ENCODE peak calls at places on chromosomes 3 and 15, in five cellular contexts. E is testis, M is H1, L is A549, N is Peyer's patch. O is an unnamed sample.

GRCh38 chr3:157152438-157152837 is 7.5 kb downstream of the CCNL1 start:
- DNase-seq in N (no peak), L (no peak), E (no peak), M (no peak), O (no peak)

GRCh38 chr3:174377684-174378083 is 481.4 kb upstream of the NAALADL2 start:
- DNase-seq in L (no peak), M (no peak), N (no peak), E (no peak), O (no peak)

GRCh38 chr3:64575211-64575844 is 112.5 kb downstream of the ADAMTS9 start:
- DNase-seq in M (no peak), N (no peak), E (no peak), L (peak), O (no peak)

GRCh38 chr3:72088486-72089025 is 303.6 kb upstream of the PROK2 start:
- DNase-seq in L (peak), E (no peak), N (no peak), M (no peak), O (no peak)

GRCh38 chr3:156642750-156643728 is 31.4 kb upstream of the TIPARP start:
- DNase-seq in N (no peak), L (no peak), E (no peak), M (no peak), O (no peak)

GRCh38 chr3:22315925-22316324 is 564.9 kb upstream of the ZNF385D start:
- DNase-seq in E (no peak), N (no peak), L (no peak), M (no peak), O (no peak)

GRCh38 chr3:33007776-33008175 is 56.3 kb downstream of the CCR4 start:
- DNase-seq in L (no peak), E (no peak), M (no peak), N (no peak), O (no peak)

GRCh38 chr3:31181661-31182060 is 287.2 kb upstream of the GADL1 start:
- DNase-seq in E (no peak), N (no peak), M (no peak), L (no peak), O (no peak)

GRCh38 chr3:41411065-41411464 is 211.8 kb downstream of the CTNNB1 start:
- DNase-seq in L (no peak), N (no peak), E (no peak), M (no peak), O (no peak)

GRCh38 chr3:185954366-185954723 is 16.5 kb upstream of the TRA2B start:
- DNase-seq in N (no peak), L (no peak), E (no peak), M (no peak), O (no peak)

GRCh38 chr3:151789853-151790463 is 24.0 kb upstream of the AADAC start:
- DNase-seq in N (no peak), L (no peak), E (no peak), M (no peak), O (no peak)

GRCh38 chr3:127671523-127672428 is 976 bp upstream of the ABTB1 start:
- DNase-seq in M (peak), E (no peak), L (no peak), N (peak), O (no peak)

GRCh38 chr3:157475921-157476395 is 27.3 kb downstream of the VEPH1 start:
- DNase-seq in N (no peak), E (no peak), L (peak), M (no peak), O (no peak)

GRCh38 chr3:115961390-115961789 is 338.1 kb downstream of the GAP43 start:
- DNase-seq in M (no peak), E (no peak), L (no peak), N (no peak), O (no peak)

GRCh38 chr3:117524890-117525289 is 815.3 kb downstream of the TUSC7 start:
- DNase-seq in L (no peak), E (no peak), N (no peak), M (no peak), O (no peak)

GRCh38 chr3:124467980-124468902 is 262.0 kb upstream of the UMPS start:
- DNase-seq in N (peak), M (peak), L (peak), E (peak), O (peak)

GRCh38 chr15:35705885-35706590 is 160.1 kb upstream of the DPH6 start:
- DNase-seq in M (no peak), E (peak), N (no peak), L (no peak), O (no peak)

GRCh38 chr3:179842061-179842460 is 189.2 kb downstream of the USP13 start:
- DNase-seq in E (no peak), M (no peak), L (no peak), N (no peak), O (no peak)

GRCh38 chr3:179949428-179949827 is 87.3 kb downstream of the PEX5L start:
- DNase-seq in E (no peak), N (no peak), M (no peak), L (no peak), O (no peak)

GRCh38 chr3:51984269-51984647 is 923 bp downstream of the ACY1 start:
- DNase-seq in E (no peak), N (no peak), M (no peak), L (no peak), O (no peak)

GRCh38 chr3:73727854-73728253 is 103.1 kb upstream of the PDZRN3 start:
- DNase-seq in E (no peak), L (no peak), M (no peak), N (no peak), O (no peak)

GRCh38 chr15:86837631-86838030 is 758.0 kb downstream of the AGBL1 start:
- DNase-seq in N (no peak), M (no peak), L (no peak), E (no peak), O (no peak)

GRCh38 chr15:66961901-66962300 is 103.5 kb upstream of the SMAD3 start:
- DNase-seq in E (no peak), M (no peak), L (no peak), N (no peak), O (no peak)

GRCh38 chr3:87272718-87273337 is 3.6 kb downstream of the POU1F1 start:
- DNase-seq in M (no peak), E (no peak), L (no peak), N (no peak), O (no peak)

GRCh38 chr3:19967812-19968211 is 20.9 kb downstream of the RAB5A start:
- DNase-seq in E (no peak), M (no peak), L (no peak), N (no peak), O (no peak)

DNA sequence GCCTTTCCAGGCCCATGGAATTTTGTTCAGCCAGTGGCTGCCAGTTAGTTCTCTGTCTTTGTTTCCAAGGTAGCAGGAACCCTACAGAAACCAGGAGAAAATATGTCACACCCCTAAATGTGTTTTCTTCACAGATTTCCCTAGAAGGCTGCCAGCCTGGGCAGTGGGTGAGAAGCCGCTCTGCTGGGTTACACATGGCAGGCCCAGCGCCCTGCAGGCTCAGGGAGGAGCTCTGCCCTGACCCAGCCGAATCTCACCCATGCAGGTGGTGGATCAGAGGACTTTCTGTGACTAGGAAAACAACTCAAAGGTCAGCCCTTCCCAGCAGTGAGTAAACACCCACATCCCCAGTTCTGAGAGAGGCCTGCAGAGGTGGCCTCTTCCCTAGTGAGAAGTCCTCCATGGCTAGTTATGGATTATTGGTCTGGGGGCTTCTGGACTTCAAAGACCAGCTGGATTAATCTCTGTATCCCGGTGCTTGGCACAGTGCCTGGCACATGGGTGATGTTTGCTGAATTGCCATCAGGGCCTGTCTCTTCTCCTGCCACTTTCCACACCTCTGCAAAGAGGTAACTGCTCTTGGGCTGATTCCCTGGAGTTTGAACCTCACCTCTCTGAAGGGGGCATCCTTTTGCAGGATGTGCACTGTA is 34.7 kb upstream of the BDH1 start:
- DNase-seq in L (peak), N (peak), M (no peak), E (no peak), O (no peak)
- TF ChIP-seq POLR2A in L (no peak), N (peak), M (no peak), E (no peak), O (no peak)

DNA sequence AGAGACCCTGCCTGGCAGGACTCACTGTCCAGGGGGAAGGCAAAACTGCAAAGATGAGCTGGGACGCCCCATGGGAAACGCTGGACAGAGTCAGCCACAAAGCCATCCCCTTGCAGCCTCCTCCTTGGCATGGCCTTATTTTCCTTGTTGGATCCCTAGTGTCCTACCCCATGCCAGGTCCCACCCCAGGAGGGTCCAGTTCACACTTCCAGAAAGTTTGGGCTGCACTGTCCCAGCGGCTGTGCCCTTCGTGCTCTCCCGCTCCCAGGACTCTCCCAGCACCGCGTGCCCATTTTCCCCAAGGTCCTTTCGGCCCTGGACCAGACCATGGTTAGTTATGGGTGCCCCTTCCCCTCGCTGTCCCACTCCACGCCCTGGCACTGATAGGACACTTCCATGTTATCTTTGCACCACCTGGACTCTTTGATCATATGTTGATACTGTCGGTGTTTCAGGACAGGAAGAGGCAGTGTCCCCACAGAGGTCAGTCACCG is 5.8 kb upstream of the NRROS start:
- DNase-seq in N (no peak), M (no peak), E (no peak), L (no peak), O (no peak)
- TF ChIP-seq POLR2A in N (no peak), M (no peak), E (no peak), L (no peak), O (no peak)

GRCh38 chr15:100349696-100350433 is 8.1 kb upstream of the ADAMTS17 start:
- DNase-seq in E (peak), N (peak), L (peak), M (peak), O (no peak)
- TF ChIP-seq POLR2A in E (no peak), N (no peak), L (no peak), M (no peak), O (no peak)

DNA sequence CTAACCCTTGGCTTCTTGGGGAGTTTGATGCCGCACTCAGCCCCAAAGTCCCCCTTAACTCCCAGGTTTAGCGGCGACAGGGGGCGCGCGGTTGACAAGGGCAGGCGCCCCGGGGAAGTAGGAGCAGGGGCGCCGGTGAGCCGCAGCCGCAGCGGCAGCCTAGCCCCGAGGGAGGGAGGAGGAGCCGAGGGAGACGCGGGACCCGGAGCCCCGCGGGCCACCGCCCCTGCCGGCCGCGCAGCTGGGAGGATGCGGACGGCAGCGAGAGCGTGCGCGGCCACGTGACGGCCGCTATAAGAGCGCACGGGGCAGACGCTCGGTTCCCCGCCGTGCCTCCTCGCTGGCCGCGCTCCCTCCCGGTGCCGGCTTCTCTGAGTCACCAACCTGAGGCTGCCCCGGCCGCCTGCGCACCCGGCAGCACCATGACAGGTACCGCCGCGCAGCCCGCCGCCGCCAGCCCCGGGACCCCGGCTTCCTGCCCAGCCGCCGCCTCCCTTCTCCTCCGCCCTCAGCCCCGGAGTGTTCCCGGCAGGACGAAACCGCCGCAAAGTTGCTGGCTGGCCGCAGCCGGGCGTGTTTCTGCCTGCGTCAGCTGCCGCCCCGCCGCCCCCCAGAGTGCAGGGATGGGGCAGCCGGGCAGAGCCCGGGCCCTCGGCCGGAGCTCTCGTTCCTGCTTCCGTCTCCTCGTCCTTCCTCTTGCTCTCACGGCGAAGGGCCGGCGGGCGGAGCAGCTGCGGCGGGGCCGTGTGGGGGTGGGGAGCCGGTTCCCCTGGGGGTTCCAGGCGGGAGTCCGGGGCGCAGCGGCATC is at the start of gene GYG1:
- DNase-seq in L (peak), M (peak), N (peak), E (peak), O (peak)
- TF ChIP-seq POLR2A in L (peak), M (no peak), N (peak), E (no peak), O (peak)

GRCh38 chr3:158570999-158571702 is at the start of gene MLF1:
- DNase-seq in M (peak), E (peak), L (peak), N (peak), O (peak)
- TF ChIP-seq POLR2A in M (peak), E (peak), L (peak), N (no peak), O (peak)

GRCh38 chr3:50358927-50359759 is at the start of gene TMEM115:
- DNase-seq in M (peak), E (peak), N (peak), L (peak), O (peak)
- TF ChIP-seq POLR2A in M (no peak), E (no peak), N (peak), L (peak), O (peak)

GRCh38 chr3:57889807-57890206 is 118.4 kb upstream of the FLNB start:
- DNase-seq in M (no peak), L (no peak), E (no peak), N (no peak), O (no peak)
- TF ChIP-seq POLR2A in M (no peak), L (no peak), E (no peak), N (no peak), O (no peak)

GRCh38 chr3:46978985-46979944 is at the start of gene NBEAL2:
- DNase-seq in E (peak), M (peak), L (peak), N (peak), O (peak)
- TF ChIP-seq POLR2A in E (no peak), M (no peak), L (peak), N (peak), O (peak)